ENCODE peak calls at places on chromosomes 12 and 14, in five cellular contexts. One of them, this sample, is unnamed.

GRCh38 chr12:13252024-13252423 is 55.5 kb downstream of the EMP1 start:
- DNase-seq in activated naive CD4-positive, alpha-beta T cell treated with anti-CD3 and anti-CD28 coated beads, Interleukin-2, amount 10 ng/mL, durations not matched to agents 7 days and 5 days: no peak
- DNase-seq in activated CD4-positive, CD25-positive, alpha-beta regulatory T cell treated with anti-CD3 and anti-CD28 coated beads, Interleukin-2, amount 50 U/mL, for 16 hours: no peak
- DNase-seq in head of caudate nucleus: no peak
- DNase-seq in right cardiac atrium: no peak
- DNase-seq in this sample: no peak

GRCh38 chr12:117090816-117091711 is 8.2 kb downstream of the TESC start:
- DNase-seq in activated naive CD4-positive, alpha-beta T cell treated with anti-CD3 and anti-CD28 coated beads, Interleukin-2, amount 10 ng/mL, durations not matched to agents 7 days and 5 days: no peak
- DNase-seq in activated CD4-positive, CD25-positive, alpha-beta regulatory T cell treated with anti-CD3 and anti-CD28 coated beads, Interleukin-2, amount 50 U/mL, for 16 hours: no peak
- DNase-seq in head of caudate nucleus: no peak
- DNase-seq in right cardiac atrium: no peak
- DNase-seq in this sample: no peak

GRCh38 chr14:24292118-24292807 is 7.3 kb downstream of the DHRS1 start:
- DNase-seq in activated naive CD4-positive, alpha-beta T cell treated with anti-CD3 and anti-CD28 coated beads, Interleukin-2, amount 10 ng/mL, durations not matched to agents 7 days and 5 days: no peak
- DNase-seq in activated CD4-positive, CD25-positive, alpha-beta regulatory T cell treated with anti-CD3 and anti-CD28 coated beads, Interleukin-2, amount 50 U/mL, for 16 hours: no peak
- DNase-seq in head of caudate nucleus: no peak
- DNase-seq in right cardiac atrium: no peak
- DNase-seq in this sample: no peak

GRCh38 chr12:116128779-116129178 is 148.7 kb downstream of the MED13L start:
- DNase-seq in activated naive CD4-positive, alpha-beta T cell treated with anti-CD3 and anti-CD28 coated beads, Interleukin-2, amount 10 ng/mL, durations not matched to agents 7 days and 5 days: no peak
- DNase-seq in activated CD4-positive, CD25-positive, alpha-beta regulatory T cell treated with anti-CD3 and anti-CD28 coated beads, Interleukin-2, amount 50 U/mL, for 16 hours: no peak
- DNase-seq in head of caudate nucleus: no peak
- DNase-seq in right cardiac atrium: no peak
- DNase-seq in this sample: no peak

GRCh38 chr14:89327771-89328212 is 89.2 kb downstream of the FOXN3 start:
- DNase-seq in activated naive CD4-positive, alpha-beta T cell treated with anti-CD3 and anti-CD28 coated beads, Interleukin-2, amount 10 ng/mL, durations not matched to agents 7 days and 5 days: no peak
- DNase-seq in activated CD4-positive, CD25-positive, alpha-beta regulatory T cell treated with anti-CD3 and anti-CD28 coated beads, Interleukin-2, amount 50 U/mL, for 16 hours: no peak
- DNase-seq in head of caudate nucleus: no peak
- DNase-seq in right cardiac atrium: no peak
- DNase-seq in this sample: no peak

GRCh38 chr12:41932470-41932991 is 212.1 kb downstream of the GXYLT1 start:
- DNase-seq in activated naive CD4-positive, alpha-beta T cell treated with anti-CD3 and anti-CD28 coated beads, Interleukin-2, amount 10 ng/mL, durations not matched to agents 7 days and 5 days: peak
- DNase-seq in activated CD4-positive, CD25-positive, alpha-beta regulatory T cell treated with anti-CD3 and anti-CD28 coated beads, Interleukin-2, amount 50 U/mL, for 16 hours: no peak
- DNase-seq in head of caudate nucleus: peak
- DNase-seq in right cardiac atrium: peak
- DNase-seq in this sample: no peak

GRCh38 chr14:69592923-69593677 is 18.3 kb upstream of the SUSD6 start:
- DNase-seq in activated naive CD4-positive, alpha-beta T cell treated with anti-CD3 and anti-CD28 coated beads, Interleukin-2, amount 10 ng/mL, durations not matched to agents 7 days and 5 days: no peak
- DNase-seq in activated CD4-positive, CD25-positive, alpha-beta regulatory T cell treated with anti-CD3 and anti-CD28 coated beads, Interleukin-2, amount 50 U/mL, for 16 hours: no peak
- DNase-seq in head of caudate nucleus: no peak
- DNase-seq in right cardiac atrium: peak
- DNase-seq in this sample: no peak

GRCh38 chr12:44497044-44497443 is 379.1 kb downstream of the NELL2 start:
- DNase-seq in activated naive CD4-positive, alpha-beta T cell treated with anti-CD3 and anti-CD28 coated beads, Interleukin-2, amount 10 ng/mL, durations not matched to agents 7 days and 5 days: no peak
- DNase-seq in activated CD4-positive, CD25-positive, alpha-beta regulatory T cell treated with anti-CD3 and anti-CD28 coated beads, Interleukin-2, amount 50 U/mL, for 16 hours: no peak
- DNase-seq in head of caudate nucleus: no peak
- DNase-seq in right cardiac atrium: no peak
- DNase-seq in this sample: no peak

GRCh38 chr12:100138048-100138907 is 4.4 kb downstream of the BLTP3B start:
- DNase-seq in activated naive CD4-positive, alpha-beta T cell treated with anti-CD3 and anti-CD28 coated beads, Interleukin-2, amount 10 ng/mL, durations not matched to agents 7 days and 5 days: no peak
- DNase-seq in activated CD4-positive, CD25-positive, alpha-beta regulatory T cell treated with anti-CD3 and anti-CD28 coated beads, Interleukin-2, amount 50 U/mL, for 16 hours: no peak
- DNase-seq in head of caudate nucleus: no peak
- DNase-seq in right cardiac atrium: no peak
- DNase-seq in this sample: no peak

GRCh38 chr12:57430117-57430930 is 519 bp downstream of the R3HDM2 start:
- DNase-seq in activated naive CD4-positive, alpha-beta T cell treated with anti-CD3 and anti-CD28 coated beads, Interleukin-2, amount 10 ng/mL, durations not matched to agents 7 days and 5 days: peak
- DNase-seq in activated CD4-positive, CD25-positive, alpha-beta regulatory T cell treated with anti-CD3 and anti-CD28 coated beads, Interleukin-2, amount 50 U/mL, for 16 hours: no peak
- DNase-seq in head of caudate nucleus: peak
- DNase-seq in right cardiac atrium: peak
- DNase-seq in this sample: no peak

GRCh38 chr14:90759370-90760054 is 56.7 kb downstream of the TTC7B start:
- DNase-seq in activated naive CD4-positive, alpha-beta T cell treated with anti-CD3 and anti-CD28 coated beads, Interleukin-2, amount 10 ng/mL, durations not matched to agents 7 days and 5 days: peak
- DNase-seq in activated CD4-positive, CD25-positive, alpha-beta regulatory T cell treated with anti-CD3 and anti-CD28 coated beads, Interleukin-2, amount 50 U/mL, for 16 hours: no peak
- DNase-seq in head of caudate nucleus: no peak
- DNase-seq in right cardiac atrium: no peak
- DNase-seq in this sample: no peak

GRCh38 chr12:132776816-132777568 is 15.4 kb upstream of the ANKLE2 start:
- DNase-seq in activated naive CD4-positive, alpha-beta T cell treated with anti-CD3 and anti-CD28 coated beads, Interleukin-2, amount 10 ng/mL, durations not matched to agents 7 days and 5 days: no peak
- DNase-seq in activated CD4-positive, CD25-positive, alpha-beta regulatory T cell treated with anti-CD3 and anti-CD28 coated beads, Interleukin-2, amount 50 U/mL, for 16 hours: no peak
- DNase-seq in head of caudate nucleus: no peak
- DNase-seq in right cardiac atrium: peak
- DNase-seq in this sample: no peak

GRCh38 chr12:13135336-13136178 is 32.1 kb upstream of the GSG1 start:
- DNase-seq in activated naive CD4-positive, alpha-beta T cell treated with anti-CD3 and anti-CD28 coated beads, Interleukin-2, amount 10 ng/mL, durations not matched to agents 7 days and 5 days: no peak
- DNase-seq in activated CD4-positive, CD25-positive, alpha-beta regulatory T cell treated with anti-CD3 and anti-CD28 coated beads, Interleukin-2, amount 50 U/mL, for 16 hours: no peak
- DNase-seq in head of caudate nucleus: peak
- DNase-seq in right cardiac atrium: peak
- DNase-seq in this sample: no peak

GRCh38 chr12:14999421-15000047 is 26.7 kb downstream of the PDE6H start:
- DNase-seq in activated naive CD4-positive, alpha-beta T cell treated with anti-CD3 and anti-CD28 coated beads, Interleukin-2, amount 10 ng/mL, durations not matched to agents 7 days and 5 days: no peak
- DNase-seq in activated CD4-positive, CD25-positive, alpha-beta regulatory T cell treated with anti-CD3 and anti-CD28 coated beads, Interleukin-2, amount 50 U/mL, for 16 hours: no peak
- DNase-seq in head of caudate nucleus: no peak
- DNase-seq in right cardiac atrium: no peak
- DNase-seq in this sample: no peak

GRCh38 chr12:121784460-121784859 is 9.0 kb downstream of the RHOF start:
- DNase-seq in activated naive CD4-positive, alpha-beta T cell treated with anti-CD3 and anti-CD28 coated beads, Interleukin-2, amount 10 ng/mL, durations not matched to agents 7 days and 5 days: no peak
- DNase-seq in activated CD4-positive, CD25-positive, alpha-beta regulatory T cell treated with anti-CD3 and anti-CD28 coated beads, Interleukin-2, amount 50 U/mL, for 16 hours: no peak
- DNase-seq in head of caudate nucleus: no peak
- DNase-seq in right cardiac atrium: no peak
- DNase-seq in this sample: no peak